ENCODE peak calls at places on chromosomes 1 and 21, in four cellular contexts. J, K, S and Q are unnamed samples.
A peak's percentile ranks its signal among the peaks of the same experiment; 100 is the strongest.

GRCh38 chr21:34517491-34518245 is 5.7 kb upstream of the KCNE1 start:
- ATAC-seq in J (peak; percentile 89), K (peak; percentile 52), S (peak; percentile 71), Q (no peak)

GRCh38 chr1:30412241-30413110 is 310.9 kb downstream of the MATN1 start:
- ATAC-seq in J (no peak), K (no peak), S (no peak), Q (peak; percentile 25)

GRCh38 chr1:184223216-184223615 is 163.6 kb upstream of the C1orf21 start:
- ATAC-seq in J (peak; percentile 61), K (peak; percentile 4), S (no peak), Q (no peak)

GRCh38 chr1:198032668-198033067 is 115.5 kb downstream of the LHX9 start:
- ATAC-seq in J (no peak), K (no peak), S (no peak), Q (no peak)

GRCh38 chr1:8845104-8846097 is 28.0 kb upstream of the RERE start:
- ATAC-seq in J (peak; percentile 63), K (no peak), S (no peak), Q (no peak)

GRCh38 chr1:39727221-39727931 is 11.3 kb upstream of the PPIE start:
- ATAC-seq in J (no peak), K (no peak), S (no peak), Q (no peak)

GRCh38 chr1:183302452-183303324 is 115.5 kb downstream of the NMNAT2 start:
- ATAC-seq in J (no peak), K (peak; percentile 32), S (no peak), Q (no peak)

GRCh38 chr1:11721301-11721700 is 14.6 kb upstream of the AGTRAP start:
- ATAC-seq in J (no peak), K (no peak), S (no peak), Q (no peak)

GRCh38 chr1:40806724-40807675 is 23.4 kb downstream of the KCNQ4 start:
- ATAC-seq in J (no peak), K (no peak), S (no peak), Q (peak; percentile 68)

GRCh38 chr1:245060684-245061374 is 94.0 kb upstream of the KIF26B start:
- ATAC-seq in J (no peak), K (no peak), S (peak; percentile 96), Q (no peak)

GRCh38 chr1:20660363-20661234 is 570 bp downstream of the DDOST start:
- ATAC-seq in J (no peak), K (peak; percentile 4), S (no peak), Q (no peak)

GRCh38 chr21:23949493-23949892 is 1657.8 kb downstream of the MRPL39 start:
- ATAC-seq in J (no peak), K (no peak), S (no peak), Q (no peak)

GRCh38 chr1:33347650-33347992 is 26.7 kb upstream of the A3GALT2 start:
- ATAC-seq in J (no peak), K (peak; percentile 19), S (peak; percentile 27), Q (peak; percentile 18)

GRCh38 chr1:245382981-245383380 is 228.2 kb downstream of the KIF26B start:
- ATAC-seq in J (no peak), K (no peak), S (no peak), Q (no peak)

GRCh38 chr1:155912056-155912536 is 947 bp upstream of the RIT1 start:
- ATAC-seq in J (peak; percentile 2), K (no peak), S (no peak), Q (no peak)

GRCh38 chr1:15623435-15623834 is 6.2 kb downstream of the DDI2 start:
- ATAC-seq in J (no peak), K (no peak), S (no peak), Q (no peak)
- H3K4me1 ChIP-seq in J (peaks cover 70% of the 10 kb centered on the region), K (peaks cover 64% of the 10 kb centered on the region), S (peaks cover 81% of the 10 kb centered on the region), Q (no peaks in the 10 kb centered on the region)

DNA sequence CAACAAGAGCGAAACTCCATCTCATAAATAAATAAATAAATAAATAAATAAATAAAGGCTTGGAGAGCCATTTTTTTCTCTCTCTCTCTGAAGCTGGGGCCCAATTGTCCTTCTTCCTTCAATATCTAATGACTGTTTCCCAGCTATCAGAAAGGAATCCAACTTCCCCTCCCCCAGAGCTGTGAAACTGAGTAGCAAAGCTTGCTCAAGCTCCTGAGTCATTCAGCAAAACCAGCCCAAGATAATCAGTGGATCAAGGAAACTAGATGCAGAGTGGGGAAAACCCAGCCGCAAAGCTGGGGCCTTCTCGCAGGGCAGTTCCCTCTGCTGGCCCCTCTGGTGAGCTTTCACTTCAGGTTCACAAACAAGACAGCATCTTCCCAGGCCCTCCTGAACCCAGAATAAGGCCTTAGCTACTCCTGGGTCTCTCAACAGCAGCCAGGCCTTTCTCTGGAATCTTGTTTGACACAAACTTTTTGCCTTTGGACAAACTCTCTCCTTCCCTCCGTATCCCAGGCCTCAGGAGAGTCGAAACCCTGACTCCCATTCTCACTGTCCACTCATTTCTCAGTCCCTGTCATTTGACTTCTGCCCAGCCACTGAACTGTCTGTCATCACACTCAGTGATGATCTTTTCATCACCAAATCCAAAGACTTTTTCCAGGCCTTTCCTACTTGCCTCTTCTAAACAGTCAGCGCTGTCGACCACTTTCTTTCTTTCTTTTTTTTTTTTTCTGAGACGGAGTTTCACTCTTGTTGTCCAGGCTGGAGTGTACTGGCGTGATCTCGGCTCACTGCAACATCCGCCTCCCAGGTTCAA is 18.0 kb upstream of the PTP4A2 start:
- ATAC-seq in J (peak; percentile 89), K (peak; percentile 93), S (peak; percentile 52), Q (peak; percentile 77)
- TF ChIP-seq EP300 in J (peak; percentile 95), K (peak; percentile 63), S (no peak), Q (no peak)

GRCh38 chr1:54499097-54500029 is 48.7 kb upstream of the ACOT11 start:
- ATAC-seq in J (peak; percentile 79), K (peak; percentile 65), S (peak; percentile 86), Q (peak; percentile 81)
- TF ChIP-seq CTCF in J (peak; percentile 61), K (no peak), S (peak; percentile 53), Q (peak; percentile 56)

GRCh38 chr21:45341261-45341660 is 53.6 kb upstream of the POFUT2 start:
- ATAC-seq in J (no peak), K (no peak), S (no peak), Q (no peak)
- H3K4me1 ChIP-seq in J (no peaks in the 10 kb centered on the region), K (no peaks in the 10 kb centered on the region), S (peaks cover 51% of the 10 kb centered on the region), Q (no peaks in the 10 kb centered on the region)

GRCh38 chr21:42531771-42532170 is 18.1 kb downstream of the SLC37A1 start:
- ATAC-seq in J (no peak), K (no peak), S (no peak), Q (no peak)

GRCh38 chr21:42533963-42534355 is 20.3 kb downstream of the SLC37A1 start:
- ATAC-seq in J (no peak), K (no peak), S (no peak), Q (no peak)

GRCh38 chr21:42534361-42534900 is 20.8 kb downstream of the SLC37A1 start:
- ATAC-seq in J (no peak), K (peak; percentile 75), S (no peak), Q (peak; percentile 32)

GRCh38 chr21:42533306-42533962 is 19.8 kb downstream of the SLC37A1 start:
- ATAC-seq in J (no peak), K (no peak), S (no peak), Q (no peak)

GRCh38 chr21:42532466-42533181 is 19.0 kb downstream of the SLC37A1 start:
- ATAC-seq in J (no peak), K (peak; percentile 31), S (no peak), Q (peak; percentile 70)
- TF ChIP-seq EP300 in J (no peak), K (no peak), S (no peak), Q (no peak)

DNA sequence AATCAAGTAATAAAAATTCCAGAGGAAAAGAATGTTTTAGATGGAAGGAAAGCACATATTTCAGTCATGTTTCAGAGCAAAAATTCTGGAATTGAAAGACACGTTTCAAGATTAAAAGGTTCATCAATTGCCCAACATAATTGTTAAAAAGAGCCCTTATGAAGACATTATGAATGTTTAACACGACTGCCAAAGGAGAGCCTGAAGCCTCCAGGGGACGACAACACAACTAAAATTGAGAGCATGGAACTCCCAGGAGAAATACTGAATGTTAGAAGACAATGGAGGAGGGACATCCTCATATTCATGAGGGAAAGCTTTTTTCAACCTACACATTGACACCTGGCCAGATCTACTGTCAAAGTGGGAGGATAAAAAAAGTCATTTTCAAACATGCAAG is 16.0 kb downstream of the OR2T11 start:
- ATAC-seq in J (peak; percentile 64), K (peak; percentile 58), S (peak; percentile 82), Q (no peak)
- TF ChIP-seq CTCF in J (peak; percentile 45), K (peak; percentile 49), S (peak; percentile 64), Q (no peak)

DNA sequence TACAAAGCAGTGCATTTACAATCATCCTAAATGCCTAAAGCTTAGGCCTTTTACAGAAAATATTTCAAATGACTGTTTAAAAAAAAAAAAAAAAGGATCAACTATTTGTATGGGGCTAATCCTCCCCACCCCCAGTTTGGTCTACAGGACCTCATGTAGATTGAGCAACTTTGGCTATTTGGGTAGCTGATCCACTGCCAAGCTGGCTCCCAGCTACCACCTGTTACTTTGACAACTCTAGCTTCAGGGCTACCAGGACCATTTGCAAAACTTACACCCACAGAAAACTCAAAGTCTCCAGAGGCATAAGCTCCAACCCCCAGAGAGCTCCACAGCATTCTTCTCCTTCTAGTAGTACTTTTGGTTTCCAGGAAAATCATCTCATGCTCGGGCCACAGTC is 29.4 kb downstream of the JAK1 start:
- ATAC-seq in J (no peak), K (no peak), S (no peak), Q (no peak)
- H3K4me1 ChIP-seq in J (peaks cover 23% of the 10 kb centered on the region), K (peaks cover 51% of the 10 kb centered on the region), S (peaks cover 48% of the 10 kb centered on the region), Q (peaks cover 68% of the 10 kb centered on the region)

GRCh38 chr1:91843843-91844242 is 42.1 kb downstream of the TGFBR3 start:
- ATAC-seq in J (no peak), K (no peak), S (no peak), Q (no peak)

GRCh38 chr1:91842563-91842962 is 43.4 kb downstream of the TGFBR3 start:
- ATAC-seq in J (no peak), K (no peak), S (no peak), Q (no peak)

GRCh38 chr1:91844862-91845528 is 41.0 kb downstream of the TGFBR3 start:
- ATAC-seq in J (no peak), K (peak; percentile 91), S (peak; percentile 85), Q (peak; percentile 92)

GRCh38 chr1:91847851-91848250 is 38.1 kb downstream of the TGFBR3 start:
- ATAC-seq in J (no peak), K (no peak), S (no peak), Q (no peak)

GRCh38 chr1:91846007-91846620 is 39.8 kb downstream of the TGFBR3 start:
- ATAC-seq in J (peak; percentile 81), K (peak; percentile 43), S (peak; percentile 66), Q (no peak)
- TF ChIP-seq EP300 in J (no peak), K (no peak), S (no peak), Q (no peak)

GRCh38 chr1:110340207-110340468 is 961 bp downstream of the RBM15 start:
- ATAC-seq in J (peak; percentile 0), K (no peak), S (peak; percentile 0), Q (no peak)
- TF ChIP-seq CTCF in J (no peak), K (no peak), S (peak; percentile 12), Q (no peak)